ENCODE peak calls at places on chromosomes 13 and 19, in ten cellular contexts. Z is H9, D is endothelial cell, L is psoas muscle, R is NCI-H2029 treated with DMSO at 0.1 percent for 48 hours, A is AG04450, X is aorta, G is GDM1, C is AG10803, H is ovary. W is an unnamed sample.

GRCh38 chr19:5354403-5354802 is 13.8 kb upstream of the PTPRS start:
- DNase-seq in Z (peak), D (peak), L (no peak), R (no peak), A (no peak), X (no peak), G (no peak), C (no peak), H (no peak), W (no peak)

GRCh38 chr19:5434970-5435641 is 20.1 kb upstream of the ZNRF4 start:
- DNase-seq in Z (no peak), D (no peak), L (no peak), R (no peak), A (peak), X (no peak), G (no peak), C (peak), H (no peak), W (no peak)

GRCh38 chr13:99378985-99379734 is 72.0 kb upstream of the GPR183 start:
- DNase-seq in Z (peak), D (no peak), L (no peak), R (no peak), A (no peak), X (no peak), G (no peak), C (no peak), H (no peak), W (no peak)

GRCh38 chr19:46821512-46822359 is 28.9 kb downstream of the AP2S1 start:
- DNase-seq in Z (peak), D (no peak), L (no peak), R (no peak), A (no peak), X (peak), G (no peak), C (no peak), H (no peak), W (no peak)

GRCh38 chr13:48199404-48199991 is 33.5 kb upstream of the ITM2B start:
- DNase-seq in Z (no peak), D (no peak), L (no peak), R (no peak), A (no peak), X (no peak), G (no peak), C (no peak), H (no peak), W (no peak)

GRCh38 chr19:40778865-40779284 is 828 bp downstream of the RAB4B start:
- DNase-seq in Z (no peak), D (no peak), L (no peak), R (no peak), A (no peak), X (no peak), G (no peak), C (no peak), H (no peak), W (no peak)

GRCh38 chr19:36973021-36973843 is 57.1 kb downstream of the ZNF568 start:
- DNase-seq in Z (peak), D (peak), L (peak), R (peak), A (peak), X (peak), G (no peak), C (peak), H (peak), W (peak)

GRCh38 chr19:15286688-15287355 is 45.5 kb downstream of the BRD4 start:
- DNase-seq in Z (no peak), D (no peak), L (no peak), R (no peak), A (no peak), X (no peak), G (no peak), C (no peak), H (no peak), W (no peak)

GRCh38 chr13:111153977-111154332 is 38.8 kb downstream of the ARHGEF7 start:
- DNase-seq in Z (no peak), D (no peak), L (no peak), R (no peak), A (no peak), X (no peak), G (no peak), C (peak), H (no peak), W (peak)

GRCh38 chr13:114259374-114259773 is 22.0 kb upstream of the UPF3A start:
- DNase-seq in Z (no peak), D (no peak), L (no peak), R (no peak), A (no peak), X (no peak), G (no peak), C (no peak), H (no peak), W (no peak)

GRCh38 chr19:6100284-6100915 is 9.9 kb downstream of the RFX2 start:
- DNase-seq in Z (no peak), D (no peak), L (peak), R (no peak), A (no peak), X (no peak), G (peak), C (no peak), H (no peak), W (peak)

GRCh38 chr13:95349267-95349666 is 48.0 kb upstream of the ABCC4 start:
- DNase-seq in Z (no peak), D (no peak), L (no peak), R (no peak), A (no peak), X (no peak), G (no peak), C (no peak), H (no peak), W (no peak)

GRCh38 chr19:49130325-49130724 is 11.0 kb downstream of the PPFIA3 start:
- DNase-seq in Z (no peak), D (no peak), L (peak), R (no peak), A (no peak), X (no peak), G (no peak), C (no peak), H (no peak), W (no peak)

GRCh38 chr13:39509616-39510015 is 93.4 kb downstream of the LHFPL6 start:
- DNase-seq in Z (no peak), D (no peak), L (no peak), R (no peak), A (no peak), X (no peak), G (no peak), C (no peak), H (no peak), W (no peak)

GRCh38 chr13:92158335-92158734 is 759.9 kb downstream of the GPC5 start:
- DNase-seq in Z (no peak), D (no peak), L (no peak), R (no peak), A (no peak), X (no peak), G (peak), C (no peak), H (no peak), W (no peak)

GRCh38 chr13:79782541-79783216 is 301.7 kb downstream of the NDFIP2 start:
- DNase-seq in Z (peak), D (peak), L (no peak), R (no peak), A (peak), X (peak), G (no peak), C (peak), H (peak), W (no peak)

GRCh38 chr19:35167251-35168119 is 12.9 kb downstream of the FXYD5 start:
- DNase-seq in Z (peak), D (no peak), L (no peak), R (no peak), A (no peak), X (no peak), G (no peak), C (no peak), H (no peak), W (no peak)

GRCh38 chr13:105070452-105070851 is 1465.0 kb downstream of the EFNB2 start:
- DNase-seq in Z (no peak), D (no peak), L (no peak), R (no peak), A (no peak), X (no peak), G (no peak), C (no peak), H (no peak), W (no peak)

GRCh38 chr13:44180876-44181536 is 192.6 kb upstream of the SERP2 start:
- DNase-seq in Z (no peak), D (no peak), L (peak), R (no peak), A (no peak), X (no peak), G (no peak), C (no peak), H (no peak), W (no peak)

GRCh38 chr19:33392341-33393285 is 19.1 kb downstream of the CEBPG start:
- DNase-seq in Z (no peak), D (no peak), L (peak), R (no peak), A (no peak), X (peak), G (no peak), C (no peak), H (peak), W (no peak)

GRCh38 chr19:38831142-38831605 is 420 bp downstream of the ECH1 start:
- DNase-seq in Z (peak), D (peak), L (peak), R (peak), A (peak), X (peak), G (no peak), C (peak), H (peak), W (peak)

GRCh38 chr19:13410946-13411345 is 95.3 kb downstream of the CACNA1A start:
- DNase-seq in Z (no peak), D (no peak), L (no peak), R (no peak), A (no peak), X (no peak), G (no peak), C (no peak), H (no peak), W (no peak)

GRCh38 chr19:18379803-18380747 is 5.9 kb upstream of the GDF15 start:
- DNase-seq in Z (peak), D (no peak), L (peak), R (peak), A (peak), X (peak), G (no peak), C (peak), H (peak), W (no peak)

GRCh38 chr19:575527-576506 is 3.4 kb downstream of the BSG start:
- DNase-seq in Z (no peak), D (no peak), L (peak), R (no peak), A (no peak), X (no peak), G (no peak), C (peak), H (peak), W (no peak)

GRCh38 chr13:33285420-33286124 is at the start of gene STARD13:
- DNase-seq in Z (peak), D (peak), L (peak), R (peak), A (peak), X (peak), G (no peak), C (peak), H (peak), W (no peak)

GRCh38 chr19:39704181-39705044 is at the start of gene LGALS14:
- DNase-seq in Z (no peak), D (no peak), L (no peak), R (no peak), A (no peak), X (no peak), G (no peak), C (no peak), H (no peak), W (no peak)

GRCh38 chr19:46615966-46616365 is 8.9 kb downstream of the PTGIR start:
- DNase-seq in Z (no peak), D (no peak), L (peak), R (no peak), A (no peak), X (peak), G (no peak), C (no peak), H (no peak), W (no peak)

GRCh38 chr13:30082391-30082790 is 225.0 kb downstream of the KATNAL1 start:
- DNase-seq in Z (no peak), D (no peak), L (no peak), R (no peak), A (no peak), X (no peak), G (no peak), C (no peak), H (no peak), W (no peak)

GRCh38 chr19:38247126-38247525 is 9.0 kb downstream of the PPP1R14A start:
- DNase-seq in Z (no peak), D (no peak), L (no peak), R (no peak), A (no peak), X (no peak), G (no peak), C (peak), H (no peak), W (no peak)

GRCh38 chr19:6577410-6578125 is 13.4 kb downstream of the CD70 start:
- DNase-seq in Z (peak), D (no peak), L (no peak), R (no peak), A (no peak), X (no peak), G (peak), C (peak), H (no peak), W (no peak)

GRCh38 chr19:50557009-50557613 is 11.1 kb downstream of the LRRC4B start:
- DNase-seq in Z (no peak), D (no peak), L (peak), R (no peak), A (no peak), X (no peak), G (no peak), C (no peak), H (no peak), W (no peak)

GRCh38 chr13:113837554-113838355 is 26.1 kb downstream of the GAS6 start:
- DNase-seq in Z (peak), D (no peak), L (peak), R (no peak), A (peak), X (peak), G (no peak), C (peak), H (peak), W (no peak)

GRCh38 chr19:16035601-16036297 is 40.5 kb upstream of the TPM4 start:
- DNase-seq in Z (no peak), D (no peak), L (no peak), R (no peak), A (no peak), X (no peak), G (no peak), C (no peak), H (no peak), W (no peak)

GRCh38 chr19:10256551-10256950 is 4.5 kb downstream of the MRPL4 start:
- DNase-seq in Z (no peak), D (no peak), L (no peak), R (no peak), A (no peak), X (no peak), G (no peak), C (no peak), H (no peak), W (no peak)

GRCh38 chr19:5691205-5691929 is 1.3 kb downstream of the RPL36 start:
- DNase-seq in Z (peak), D (no peak), L (peak), R (peak), A (no peak), X (no peak), G (no peak), C (peak), H (peak), W (no peak)

GRCh38 chr13:36834299-36834698 is 15.3 kb downstream of the RFXAP start:
- DNase-seq in Z (no peak), D (no peak), L (no peak), R (no peak), A (no peak), X (no peak), G (no peak), C (no peak), H (no peak), W (no peak)

W was measured in AML-193.